ENCODE peak calls at places on chromosome 4, in seven cellular contexts. S is A549, R is HepG2, A is SK-N-SH, P is K562, T is H1, N is GM12878. I is an unnamed sample.

GRCh38 chr4:16070203-16070602 is 13.6 kb downstream of the PROM1 start:
- DNase-seq in S (no peak), R (no peak), A (no peak), P (no peak), T (no peak), N (no peak), I (no peak)

GRCh38 chr4:28443786-28444412 is 1583.3 kb downstream of the STIM2 start:
- DNase-seq in S (no peak), R (no peak), A (no peak), P (no peak), T (peak), N (no peak), I (peak)

GRCh38 chr4:71366776-71367175 is 28.0 kb downstream of the SLC4A4 start:
- DNase-seq in S (no peak), R (no peak), A (no peak), P (no peak), T (no peak), N (no peak), I (no peak)

GRCh38 chr4:99594818-99595217 is 20.2 kb downstream of the MTTP start:
- DNase-seq in S (no peak), R (no peak), A (no peak), P (no peak), T (no peak), N (no peak), I (no peak)

GRCh38 chr4:52950226-52950625 is 88.1 kb downstream of the RASL11B start:
- DNase-seq in S (no peak), R (no peak), A (no peak), P (no peak), T (peak), N (no peak), I (no peak)

GRCh38 chr4:69800599-69800998 is 40.2 kb upstream of the SULT1B1 start:
- DNase-seq in S (no peak), R (no peak), A (no peak), P (no peak), T (no peak), N (no peak), I (no peak)

GRCh38 chr4:3707423-3708102 is 58.6 kb upstream of the ADRA2C start:
- DNase-seq in S (no peak), R (no peak), A (peak), P (no peak), T (no peak), N (no peak), I (no peak)

GRCh38 chr4:57832083-57832482 is 721.9 kb upstream of the IGFBP7 start:
- DNase-seq in S (no peak), R (no peak), A (no peak), P (no peak), T (no peak), N (no peak), I (no peak)

GRCh38 chr4:161767116-161767515 is 396.7 kb downstream of the FSTL5 start:
- DNase-seq in S (no peak), R (no peak), A (no peak), P (no peak), T (no peak), N (no peak), I (peak)

GRCh38 chr4:150310159-150310895 is 232.1 kb downstream of the DCLK2 start:
- DNase-seq in S (no peak), R (no peak), A (no peak), P (no peak), T (no peak), N (no peak), I (peak)

GRCh38 chr4:123640824-123641223 is 244.2 kb downstream of the SPRY1 start:
- DNase-seq in S (no peak), R (no peak), A (no peak), P (no peak), T (no peak), N (no peak), I (no peak)

GRCh38 chr4:123638834-123639233 is 242.2 kb downstream of the SPRY1 start:
- DNase-seq in S (no peak), R (no peak), A (no peak), P (no peak), T (no peak), N (no peak), I (no peak)

GRCh38 chr4:123643691-123644090 is 247.1 kb downstream of the SPRY1 start:
- DNase-seq in S (no peak), R (no peak), A (no peak), P (no peak), T (no peak), N (no peak), I (no peak)

GRCh38 chr4:123640271-123640670 is 243.7 kb downstream of the SPRY1 start:
- DNase-seq in S (no peak), R (no peak), A (no peak), P (no peak), T (no peak), N (no peak), I (peak)
- TF ChIP-seq RFX5 in S (no peak), R (no peak), A (no peak), P (no peak), T (no peak), N (no peak), I (no peak)

GRCh38 chr4:88841635-88842034 is 144.0 kb upstream of the NAP1L5 start:
- DNase-seq in S (no peak), R (no peak), A (no peak), P (no peak), T (no peak), N (no peak), I (peak)

GRCh38 chr4:88843067-88843723 is 145.6 kb upstream of the NAP1L5 start:
- DNase-seq in S (no peak), R (no peak), A (no peak), P (no peak), T (no peak), N (no peak), I (peak)

GRCh38 chr4:88846232-88846790 is 148.7 kb upstream of the NAP1L5 start:
- DNase-seq in S (peak), R (peak), A (no peak), P (no peak), T (no peak), N (no peak), I (peak)
- TF ChIP-seq RFX5 in S (no peak), R (no peak), A (no peak), P (no peak), T (no peak), N (no peak), I (no peak)

GRCh38 chr4:169253087-169253675 is 17.6 kb downstream of the SH3RF1 start:
- DNase-seq in S (no peak), R (no peak), A (no peak), P (no peak), T (no peak), N (no peak), I (no peak)

GRCh38 chr4:169250796-169251195 is 20.0 kb downstream of the SH3RF1 start:
- DNase-seq in S (no peak), R (peak), A (no peak), P (no peak), T (no peak), N (no peak), I (no peak)

GRCh38 chr4:169252339-169253086 is 18.2 kb downstream of the SH3RF1 start:
- DNase-seq in S (no peak), R (no peak), A (no peak), P (no peak), T (no peak), N (no peak), I (peak)

GRCh38 chr4:169249214-169249973 is 21.4 kb downstream of the SH3RF1 start:
- DNase-seq in S (peak), R (peak), A (no peak), P (no peak), T (no peak), N (no peak), I (peak)

DNA sequence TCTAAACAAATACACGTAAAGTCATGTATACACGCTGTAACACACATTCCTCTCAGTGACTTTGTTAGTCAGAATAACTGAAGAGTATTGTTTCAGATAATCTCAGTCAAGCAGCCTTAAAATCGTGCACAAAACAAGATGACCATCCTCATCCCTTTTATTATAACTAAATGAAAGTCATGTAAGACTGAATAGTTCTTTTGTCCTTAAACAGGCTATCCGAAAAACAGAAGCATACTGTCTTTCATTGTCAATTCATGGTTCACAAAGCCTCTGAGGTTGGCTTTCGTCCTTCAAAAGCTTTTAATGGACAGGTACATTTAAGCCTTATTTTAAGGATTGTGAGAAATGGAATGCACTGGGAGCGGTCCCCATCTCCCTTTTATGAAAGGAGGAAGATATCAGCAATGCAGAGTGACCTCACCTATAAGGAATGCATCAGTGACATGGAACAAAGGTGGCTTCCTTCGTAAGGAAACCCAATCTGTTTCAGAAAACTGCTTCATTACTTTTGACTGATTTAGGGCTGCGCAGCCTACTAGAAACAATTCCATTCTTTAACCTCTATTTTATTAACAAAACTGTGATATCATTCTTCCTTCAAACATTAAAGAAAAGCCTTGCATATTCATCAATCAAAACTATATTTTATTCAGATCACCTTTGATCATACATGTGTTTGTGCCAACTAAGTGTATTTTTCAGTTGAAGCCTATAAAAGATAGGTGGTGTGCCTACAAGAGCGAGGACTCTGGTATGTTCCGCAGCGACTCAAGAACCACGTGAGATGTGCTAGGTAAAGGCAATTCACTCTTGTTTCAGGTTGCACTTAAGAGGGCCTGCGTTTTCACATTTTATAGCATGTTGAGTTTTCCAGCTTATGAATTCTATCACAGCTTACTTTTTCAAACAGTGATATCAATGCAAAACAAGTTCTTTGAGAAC is 19.2 kb downstream of the SH3RF1 start:
- DNase-seq in S (peak), R (peak), A (no peak), P (no peak), T (no peak), N (no peak), I (no peak)
- TF ChIP-seq RFX5 in S (no peak), R (no peak), A (no peak), P (no peak), T (no peak), N (no peak), I (no peak)

DNA sequence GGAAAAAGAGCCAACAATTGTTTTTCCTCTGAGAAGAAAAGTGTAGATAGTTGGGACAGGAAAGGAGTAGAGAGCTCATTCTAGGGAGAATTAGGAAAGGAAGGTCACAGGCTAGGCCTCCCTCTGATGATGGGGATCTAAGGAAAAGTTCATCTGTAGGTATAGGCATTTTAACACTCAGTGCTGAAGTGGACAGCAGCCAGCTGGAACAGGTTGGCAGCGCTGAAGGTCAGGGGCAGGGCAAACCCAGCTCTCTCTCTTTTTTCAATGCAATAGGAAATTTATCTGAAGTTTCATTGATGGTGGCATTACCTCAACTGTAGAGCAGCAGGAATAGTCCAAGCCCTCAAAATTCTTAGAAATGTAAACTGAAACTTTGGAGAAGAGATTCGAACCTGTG is 98.5 kb upstream of the ETNPPL start:
- DNase-seq in S (no peak), R (no peak), A (no peak), P (no peak), T (no peak), N (no peak), I (peak)
- TF ChIP-seq RFX5 in S (no peak), R (no peak), A (no peak), P (no peak), T (no peak), N (no peak), I (no peak)

DNA sequence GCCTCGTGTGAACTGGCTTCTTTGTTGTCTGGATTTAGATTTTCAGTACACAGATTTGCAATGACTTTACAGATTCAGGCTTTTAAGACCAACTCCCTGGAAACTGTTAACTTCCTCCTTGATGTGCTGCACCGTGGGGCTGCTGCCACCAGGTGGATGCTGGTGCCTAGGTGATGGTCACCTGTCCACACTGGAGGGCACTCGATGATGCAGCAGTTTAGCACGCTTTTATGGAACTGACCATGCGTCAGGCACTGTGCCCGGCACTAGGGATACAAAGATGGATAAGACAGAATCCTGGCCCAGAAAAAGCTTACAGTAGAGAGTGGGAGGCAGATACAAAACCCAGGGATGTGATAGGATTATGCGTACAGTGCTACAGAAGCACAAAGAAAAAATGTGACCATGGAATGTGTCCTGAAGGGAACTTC is 180.7 kb downstream of the CEP135 start:
- DNase-seq in S (peak), R (peak), A (no peak), P (no peak), T (no peak), N (no peak), I (no peak)
- TF ChIP-seq RFX5 in S (no peak), R (no peak), A (no peak), P (no peak), T (no peak), N (no peak), I (no peak)